ENCODE peak calls at places on chromosomes 3 and 15, in eight cellular contexts. B is globus pallidus; L is endodermal cell; M is H9; S is ascending aorta; K is stimulated activated CD4-positive, alpha-beta T cell treated with anti-CD3 and anti-CD28 coated beads, TNF-alpha, amount 100 ng/mL, for 4 hours; C is choroid plexus epithelial cell; U is AG10803. R is an unnamed sample.

GRCh38 chr15:58431221-58432149 is at the start of gene LIPC:
- DNase-seq in L (no peak), M (no peak), C (no peak), U (no peak), S (no peak), B (no peak), K (no peak), R (no peak)

GRCh38 chr15:77634266-77634962 is 1.7 kb upstream of the LINGO1 start:
- DNase-seq in C (peak; percentile 78), U (peak; percentile 23), L (peak; percentile 98), S (no peak), K (peak; percentile 19), M (peak; percentile 95), B (no peak), R (peak; percentile 54)

GRCh38 chr15:66389859-66390382 is 3.2 kb downstream of the MAP2K1 start:
- DNase-seq in L (no peak), B (no peak), C (no peak), U (no peak), S (no peak), M (no peak), K (no peak), R (no peak)

GRCh38 chr3:188634285-188634684 is 480.3 kb downstream of the LPP start:
- DNase-seq in K (no peak), C (no peak), L (no peak), S (no peak), B (no peak), U (no peak), M (no peak), R (no peak)

GRCh38 chr15:92097473-92098178 is 244.1 kb downstream of the SLCO3A1 start:
- DNase-seq in K (no peak), B (peak; percentile 70), L (peak; percentile 93), M (peak; percentile 85), U (peak; percentile 58), C (peak; percentile 56), S (no peak), R (peak; percentile 35)

GRCh38 chr15:75089781-75090734 is 66.7 kb downstream of the PPCDC start:
- DNase-seq in B (no peak), C (peak; percentile 59), L (no peak), M (no peak), S (peak; percentile 36), U (no peak), K (no peak), R (no peak)

GRCh38 chr15:57747206-57747605 is 40.7 kb downstream of the POLR2M start:
- DNase-seq in U (no peak), B (no peak), L (no peak), C (peak; percentile 64), S (no peak), K (no peak), M (no peak), R (no peak)

GRCh38 chr3:195823286-195823685 is 11.6 kb upstream of the MUC4 start:
- DNase-seq in C (no peak), K (no peak), M (no peak), S (no peak), L (no peak), B (no peak), U (no peak), R (no peak)

GRCh38 chr15:78372880-78373279 is 32.7 kb downstream of the CRABP1 start:
- DNase-seq in M (peak; percentile 55), C (no peak), L (peak; percentile 68), U (no peak), K (no peak), B (no peak), S (no peak), R (no peak)

GRCh38 chr3:40240921-40241320 is 68.6 kb upstream of the EIF1B start:
- DNase-seq in L (no peak), B (no peak), S (no peak), C (no peak), U (no peak), K (no peak), M (peak; percentile 34), R (no peak)

GRCh38 chr3:101828289-101828688 is 21.0 kb upstream of the NFKBIZ start:
- DNase-seq in L (no peak), K (no peak), U (no peak), B (no peak), S (no peak), M (no peak), C (no peak), R (no peak)

GRCh38 chr3:184155644-184156521 is 706 bp downstream of the DVL3 start:
- DNase-seq in S (no peak), B (no peak), K (no peak), L (peak; percentile 82), U (peak; percentile 28), M (peak; percentile 46), C (no peak), R (no peak)

GRCh38 chr3:5282703-5283102 is 95.2 kb downstream of the EDEM1 start:
- DNase-seq in K (no peak), B (no peak), S (no peak), U (no peak), L (no peak), M (no peak), C (no peak), R (no peak)

GRCh38 chr3:45737222-45737621 is 48.0 kb downstream of the SACM1L start:
- DNase-seq in L (peak; percentile 53), M (no peak), S (no peak), K (no peak), B (no peak), C (no peak), U (no peak), R (no peak)

GRCh38 chr3:69729350-69729919 is 9.8 kb upstream of the MITF start:
- DNase-seq in C (no peak), K (no peak), B (no peak), S (no peak), L (no peak), U (no peak), M (no peak), R (no peak)

GRCh38 chr15:63939531-63940130 is 105.9 kb upstream of the HERC1 start:
- DNase-seq in K (no peak), M (peak; percentile 15), S (no peak), C (peak; percentile 92), U (peak; percentile 84), B (no peak), L (peak; percentile 60), R (no peak)

GRCh38 chr3:40079203-40079844 is 230.2 kb upstream of the EIF1B start:
- DNase-seq in C (peak; percentile 71), B (no peak), K (no peak), L (no peak), M (no peak), U (peak; percentile 97), S (no peak), R (no peak)

GRCh38 chr3:28726840-28727239 is 378.2 kb upstream of the AZI2 start:
- DNase-seq in C (peak; percentile 34), B (peak; percentile 3), L (peak; percentile 89), S (no peak), K (no peak), U (peak; percentile 13), M (peak; percentile 69), R (no peak)

GRCh38 chr15:27408428-27408827 is 437.4 kb downstream of the GABRG3 start:
- DNase-seq in K (no peak), L (peak; percentile 60), S (no peak), U (no peak), B (no peak), M (no peak), C (no peak), R (no peak)

GRCh38 chr3:98710008-98710672 is 53.0 kb upstream of the ST3GAL6 start:
- DNase-seq in K (no peak), U (no peak), M (no peak), L (no peak), B (no peak), C (no peak), S (no peak), R (no peak)

GRCh38 chr3:8416965-8417364 is 84.7 kb upstream of the LMCD1 start:
- DNase-seq in U (peak; percentile 12), L (peak; percentile 65), B (no peak), C (peak; percentile 54), S (no peak), K (no peak), M (peak; percentile 43), R (no peak)

GRCh38 chr3:11475324-11475723 is 168.4 kb downstream of the VGLL4 start:
- DNase-seq in S (no peak), L (peak; percentile 66), K (no peak), B (no peak), C (no peak), M (no peak), U (no peak), R (no peak)

GRCh38 chr3:52845157-52845556 is 10.3 kb upstream of the MUSTN1 start:
- DNase-seq in C (peak; percentile 63), B (peak; percentile 60), S (peak; percentile 58), M (no peak), K (no peak), U (peak; percentile 45), L (no peak), R (no peak)

GRCh38 chr3:178182337-178182761 is 353.9 kb upstream of the KCNMB2 start:
- DNase-seq in L (peak; percentile 48), M (no peak), S (no peak), U (no peak), C (peak; percentile 24), K (no peak), B (peak; percentile 41), R (no peak)